ENCODE peak calls at places on chromosome 12, in six cellular contexts. W is HFF-Myc, B is foreskin fibroblast, S is heart left ventricle, F is Calu3, H is Caco-2. D is an unnamed sample.

GRCh38 chr12:79378496-79378895 is 312.3 kb downstream of the PAWR start:
- DNase-seq in W (no peak), B (no peak), S (no peak), F (no peak), H (no peak), D (no peak)

GRCh38 chr12:53508534-53509199 is 1.4 kb upstream of the NPFF start:
- DNase-seq in W (no peak), B (peak), S (peak), F (peak), H (peak), D (peak)

GRCh38 chr12:54126696-54127537 is 61.9 kb downstream of the SMUG1 start:
- DNase-seq in W (no peak), B (peak), S (peak), F (peak), H (no peak), D (no peak)

GRCh38 chr12:4402996-4403395 is 23.5 kb upstream of the FGF23 start:
- DNase-seq in W (no peak), B (no peak), S (no peak), F (no peak), H (no peak), D (no peak)

GRCh38 chr12:46787496-46788055 is 38.2 kb downstream of the SLC38A4 start:
- DNase-seq in W (no peak), B (no peak), S (no peak), F (no peak), H (no peak), D (no peak)

GRCh38 chr12:2902287-2902880 is 11.7 kb downstream of the TULP3 start:
- DNase-seq in W (no peak), B (no peak), S (peak), F (no peak), H (no peak), D (no peak)

GRCh38 chr12:76595056-76595455 is 35.5 kb upstream of the OSBPL8 start:
- DNase-seq in W (no peak), B (no peak), S (no peak), F (no peak), H (no peak), D (no peak)

GRCh38 chr12:13183621-13184020 is 12.9 kb upstream of the EMP1 start:
- DNase-seq in W (no peak), B (no peak), S (no peak), F (no peak), H (no peak), D (no peak)

GRCh38 chr12:87165733-87166375 is 863.3 kb downstream of the C12orf50 start:
- DNase-seq in W (no peak), B (no peak), S (no peak), F (no peak), H (no peak), D (no peak)

GRCh38 chr12:95548539-95549391 is 2.5 kb downstream of the USP44 start:
- DNase-seq in W (no peak), B (peak), S (peak), F (peak), H (no peak), D (peak)

GRCh38 chr12:45215419-45216296 is at the start of gene ANO6:
- DNase-seq in W (peak), B (peak), S (peak), F (peak), H (peak), D (peak)
- TF ChIP-seq CTCF in W (peak), B (peak), S (no peak), F (no peak), H (no peak), D (peak)

GRCh38 chr12:121795029-121795977 is 1.8 kb upstream of the RHOF start:
- DNase-seq in W (no peak), B (peak), S (peak), F (peak), H (peak), D (peak)

GRCh38 chr12:121792607-121793500 is 634 bp downstream of the RHOF start:
- DNase-seq in W (no peak), B (no peak), S (no peak), F (peak), H (peak), D (no peak)

GRCh38 chr12:121793501-121793835 is at the start of gene RHOF:
- DNase-seq in W (no peak), B (no peak), S (no peak), F (peak), H (no peak), D (no peak)

GRCh38 chr12:121794532-121795028 is 1.1 kb upstream of the RHOF start:
- DNase-seq in W (no peak), B (no peak), S (peak), F (no peak), H (no peak), D (no peak)

DNA sequence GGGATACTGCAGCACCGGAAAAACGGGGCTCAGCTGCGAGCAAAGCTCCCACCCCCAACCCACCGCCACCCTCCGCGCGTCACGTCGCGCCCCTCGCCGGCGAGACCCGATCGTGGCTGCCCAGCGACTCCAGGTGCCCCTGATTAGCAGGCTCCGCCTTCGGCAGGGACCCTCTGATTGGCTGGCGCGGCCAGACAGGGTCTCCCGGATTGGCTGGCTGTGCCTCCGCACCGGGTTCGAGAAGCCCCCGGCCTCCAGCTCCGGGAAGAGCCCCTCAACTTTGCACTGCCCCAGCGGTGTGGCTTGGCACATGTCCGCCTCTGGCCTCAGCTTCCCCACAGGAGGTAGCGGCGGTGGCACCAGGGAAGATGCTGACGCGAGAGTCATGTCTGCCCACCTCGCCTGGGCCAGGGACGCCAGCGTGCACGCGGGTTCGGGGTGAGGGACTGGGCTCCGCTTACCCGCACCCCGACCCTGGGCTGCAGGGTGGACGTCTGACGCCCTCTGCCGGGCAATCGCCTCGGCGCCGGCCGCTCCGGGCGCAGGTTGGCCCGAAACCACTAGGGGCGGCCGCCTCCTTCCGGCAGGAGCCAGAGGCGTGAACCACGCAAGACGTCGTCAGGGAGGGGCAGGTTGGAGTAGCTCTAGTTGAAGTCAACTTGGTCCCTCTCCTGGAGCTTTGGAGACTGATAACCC is 496 bp upstream of the RHOF start:
- DNase-seq in W (no peak), B (peak), S (peak), F (peak), H (peak), D (peak)
- TF ChIP-seq CTCF in W (peak), B (peak), S (peak), F (peak), H (peak), D (peak)

GRCh38 chr12:127455347-127456265 is 811.4 kb upstream of the TMEM132C start:
- DNase-seq in W (no peak), B (no peak), S (no peak), F (no peak), H (no peak), D (no peak)
- TF ChIP-seq CTCF in W (no peak), B (no peak), S (no peak), F (no peak), H (no peak), D (peak)

DNA sequence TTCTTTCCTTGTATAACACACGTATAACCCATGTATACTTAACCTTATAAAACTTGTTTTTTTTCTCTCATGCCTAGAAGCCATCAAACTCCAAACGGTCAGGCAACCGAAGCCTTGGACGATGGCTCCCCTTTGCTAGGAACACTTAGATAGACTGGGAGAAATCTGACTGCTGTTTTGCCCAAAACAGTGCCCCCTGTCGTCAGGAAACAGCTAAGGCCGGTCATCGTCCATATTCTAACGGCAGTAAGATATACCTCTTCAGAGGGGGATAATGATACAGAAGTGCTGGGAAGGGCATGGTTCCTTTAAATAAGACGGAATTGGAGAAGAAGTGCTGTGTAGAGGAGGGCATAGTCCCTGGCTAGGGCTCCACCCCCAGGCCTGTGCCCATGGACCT is 130.5 kb downstream of the SLC41A2 start:
- DNase-seq in W (no peak), B (no peak), S (no peak), F (no peak), H (no peak), D (no peak)
- TF ChIP-seq CTCF in W (peak), B (peak), S (no peak), F (no peak), H (no peak), D (peak)

GRCh38 chr12:132838464-132839080 is 9.9 kb upstream of the GOLGA3 start:
- DNase-seq in W (no peak), B (no peak), S (no peak), F (no peak), H (no peak), D (no peak)
- TF ChIP-seq CTCF in W (no peak), B (no peak), S (no peak), F (no peak), H (no peak), D (no peak)

DNA sequence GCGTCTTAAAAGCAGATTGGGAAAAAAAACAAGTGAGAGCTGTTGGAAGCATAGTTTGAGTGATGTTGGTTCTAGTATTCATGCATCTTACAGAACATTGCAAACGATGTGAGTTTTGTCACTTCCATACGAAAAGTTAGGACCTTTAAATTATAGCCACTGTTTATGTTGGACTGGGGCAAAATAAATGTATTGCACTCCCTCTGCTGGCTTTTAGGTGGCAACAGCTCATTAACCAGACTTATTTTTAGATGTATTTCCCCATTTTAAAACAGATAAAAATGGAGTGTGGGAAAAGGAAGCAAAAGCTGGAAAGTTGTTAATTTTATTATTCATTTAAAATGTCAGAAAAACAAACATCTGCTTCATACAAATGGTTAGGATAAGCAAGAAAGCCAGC is 111.9 kb downstream of the LGR5 start:
- DNase-seq in W (no peak), B (peak), S (no peak), F (no peak), H (no peak), D (no peak)
- TF ChIP-seq CTCF in W (peak), B (peak), S (no peak), F (no peak), H (peak), D (peak)

GRCh38 chr12:50400104-50400637 is 514 bp upstream of the LARP4 start:
- DNase-seq in W (no peak), B (no peak), S (no peak), F (no peak), H (peak), D (no peak)

GRCh38 chr12:50397122-50397650 is 777 bp upstream of the FAM186A start:
- DNase-seq in W (no peak), B (peak), S (no peak), F (no peak), H (no peak), D (peak)

GRCh38 chr12:50400638-50401382 is at the start of gene LARP4:
- DNase-seq in W (peak), B (peak), S (peak), F (peak), H (peak), D (peak)

GRCh38 chr12:50401383-50402155 is 884 bp downstream of the LARP4 start:
- DNase-seq in W (no peak), B (peak), S (peak), F (no peak), H (peak), D (no peak)

DNA sequence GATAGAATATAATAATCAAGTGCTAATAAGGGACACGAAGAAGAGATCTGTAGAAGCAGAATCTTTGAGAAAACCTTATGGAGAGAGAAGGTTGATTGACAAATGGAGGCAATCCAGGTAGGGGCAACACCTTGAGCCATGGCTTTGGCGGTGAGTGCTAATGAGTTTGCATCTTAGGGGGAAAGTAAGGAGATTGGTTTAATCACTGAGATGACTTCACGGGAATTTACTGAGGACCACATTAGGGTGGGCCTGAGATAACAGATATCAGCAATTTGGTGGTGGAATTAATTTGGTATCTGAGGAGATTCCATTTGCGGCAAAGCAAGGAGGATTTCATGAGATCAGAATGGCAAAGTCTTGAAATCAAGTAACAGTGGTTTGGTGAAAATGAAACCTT is 1.8 kb upstream of the LARP4 start:
- DNase-seq in W (no peak), B (no peak), S (no peak), F (no peak), H (peak), D (no peak)
- TF ChIP-seq CTCF in W (no peak), B (no peak), S (no peak), F (no peak), H (no peak), D (no peak)

D was measured in type B pancreatic cell.